ENCODE peak calls at places on chromosome 10, in eight cellular contexts. Q is HCT116, K is transverse colon, M is fibroblast of pulmonary artery, F is breast epithelium, E is AG04450, N is fibroblast of lung, G is left ventricle myocardium inferior. L is an unnamed sample.

GRCh38 chr10:113663142-113663541 is 699 bp downstream of the NRAP start:
- DNase-seq in Q (no peak), K (no peak), M (no peak), F (no peak), E (no peak), N (no peak), G (no peak), L (no peak)

GRCh38 chr10:132514841-132515521 is 22.6 kb upstream of the INPP5A start:
- DNase-seq in Q (no peak), K (no peak), M (no peak), F (no peak), E (no peak), N (no peak), G (no peak), L (no peak)

GRCh38 chr10:69213601-69214311 is 6.4 kb upstream of the HKDC1 start:
- DNase-seq in Q (no peak), K (no peak), M (no peak), F (no peak), E (no peak), N (peak; percentile 65), G (no peak), L (no peak)

GRCh38 chr10:14259696-14260595 is 70.8 kb downstream of the FRMD4A start:
- DNase-seq in Q (no peak), K (no peak), M (no peak), F (no peak), E (no peak), N (peak; percentile 71), G (no peak), L (peak; percentile 49)

GRCh38 chr10:132059760-132060508 is 5.8 kb upstream of the JAKMIP3 start:
- DNase-seq in Q (no peak), K (no peak), M (no peak), F (no peak), E (no peak), N (no peak), G (no peak), L (no peak)

GRCh38 chr10:131090761-131091661 is 220.5 kb downstream of the TCERG1L start:
- DNase-seq in Q (no peak), K (no peak), M (no peak), F (no peak), E (no peak), N (no peak), G (no peak), L (no peak)

GRCh38 chr10:5534880-5535856 is 10.4 kb downstream of the CALML3 start:
- DNase-seq in Q (no peak), K (no peak), M (peak; percentile 92), F (no peak), E (peak; percentile 49), N (peak; percentile 95), G (no peak), L (peak; percentile 93)

GRCh38 chr10:43979551-43979950 is 330.9 kb upstream of the ZNF32 start:
- DNase-seq in Q (no peak), K (no peak), M (no peak), F (no peak), E (no peak), N (no peak), G (no peak), L (no peak)

GRCh38 chr10:18195060-18195799 is 55.0 kb downstream of the CACNB2 start:
- DNase-seq in Q (no peak), K (peak; percentile 24), M (no peak), F (no peak), E (peak; percentile 37), N (peak; percentile 37), G (no peak), L (peak; percentile 24)

GRCh38 chr10:116771101-116771705 is 28.8 kb upstream of the HSPA12A start:
- DNase-seq in Q (no peak), K (peak; percentile 32), M (peak; percentile 95), F (peak; percentile 34), E (peak; percentile 76), N (peak; percentile 87), G (peak; percentile 67), L (peak; percentile 95)

GRCh38 chr10:104806791-104807190 is 165.7 kb downstream of the SORCS3 start:
- DNase-seq in Q (no peak), K (no peak), M (no peak), F (no peak), E (no peak), N (no peak), G (no peak), L (no peak)

GRCh38 chr10:113099431-113100298 is 149.6 kb downstream of the TCF7L2 start:
- DNase-seq in Q (no peak), K (no peak), M (peak; percentile 68), F (no peak), E (no peak), N (peak; percentile 55), G (no peak), L (peak; percentile 40)

GRCh38 chr10:61188691-61189090 is 244.7 kb upstream of the RHOBTB1 start:
- DNase-seq in Q (no peak), K (no peak), M (no peak), F (no peak), E (no peak), N (no peak), G (no peak), L (peak; percentile 67)

GRCh38 chr10:71161429-71161828 is 50.9 kb upstream of the UNC5B start:
- DNase-seq in Q (no peak), K (no peak), M (peak; percentile 4), F (no peak), E (no peak), N (no peak), G (no peak), L (no peak)

GRCh38 chr10:48655426-48656240 is 29.0 kb upstream of the WDFY4 start:
- DNase-seq in Q (no peak), K (peak; percentile 69), M (peak; percentile 59), F (peak; percentile 39), E (no peak), N (peak; percentile 66), G (peak; percentile 76), L (peak; percentile 55)

GRCh38 chr10:34717429-34717828 is 97.7 kb downstream of the PARD3 start:
- DNase-seq in Q (no peak), K (no peak), M (no peak), F (no peak), E (no peak), N (no peak), G (no peak), L (no peak)

GRCh38 chr10:107733731-107734130 is 569.2 kb upstream of the SORCS1 start:
- DNase-seq in Q (no peak), K (no peak), M (no peak), F (no peak), E (no peak), N (no peak), G (no peak), L (no peak)

GRCh38 chr10:86348321-86349210 is 18.0 kb downstream of the GRID1 start:
- DNase-seq in Q (no peak), K (no peak), M (peak; percentile 10), F (no peak), E (no peak), N (no peak), G (no peak), L (no peak)

GRCh38 chr10:58477122-58477521 is 35.5 kb upstream of the BICC1 start:
- DNase-seq in Q (no peak), K (no peak), M (peak; percentile 93), F (no peak), E (no peak), N (peak; percentile 37), G (peak; percentile 45), L (no peak)

GRCh38 chr10:29163746-29164145 is 125.1 kb upstream of the LYZL1 start:
- DNase-seq in Q (no peak), K (no peak), M (peak; percentile 65), F (no peak), E (peak; percentile 10), N (no peak), G (no peak), L (peak; percentile 70)

GRCh38 chr10:74117738-74118137 is 32.9 kb downstream of the AP3M1 start:
- DNase-seq in Q (no peak), K (no peak), M (no peak), F (no peak), E (no peak), N (no peak), G (no peak), L (no peak)

GRCh38 chr10:92267343-92267742 is 23.5 kb downstream of the CPEB3 start:
- DNase-seq in Q (no peak), K (no peak), M (no peak), F (no peak), E (no peak), N (no peak), G (no peak), L (peak; percentile 4)

GRCh38 chr10:95451568-95452524 is 109.3 kb downstream of the SORBS1 start:
- DNase-seq in Q (no peak), K (no peak), M (no peak), F (no peak), E (no peak), N (no peak), G (no peak), L (no peak)
- H3K4me3 ChIP-seq in Q (no peak overlapping the region), K (no peak overlapping the region), M (no peak overlapping the region), F (no peak overlapping the region), E (no peak overlapping the region), N (no peak overlapping the region), G (peak overlapping the region; percentile 0), L (no peak overlapping the region)

GRCh38 chr10:97903128-97904025 is 53.7 kb downstream of the GOLGA7B start:
- DNase-seq in Q (no peak), K (no peak), M (no peak), F (no peak), E (no peak), N (no peak), G (no peak), L (no peak)
- TF ChIP-seq CTCF in Q (no peak), K (no peak), M (no peak), F (no peak), E (no peak), N (no peak), G (peak; percentile 13), L (no peak)

DNA sequence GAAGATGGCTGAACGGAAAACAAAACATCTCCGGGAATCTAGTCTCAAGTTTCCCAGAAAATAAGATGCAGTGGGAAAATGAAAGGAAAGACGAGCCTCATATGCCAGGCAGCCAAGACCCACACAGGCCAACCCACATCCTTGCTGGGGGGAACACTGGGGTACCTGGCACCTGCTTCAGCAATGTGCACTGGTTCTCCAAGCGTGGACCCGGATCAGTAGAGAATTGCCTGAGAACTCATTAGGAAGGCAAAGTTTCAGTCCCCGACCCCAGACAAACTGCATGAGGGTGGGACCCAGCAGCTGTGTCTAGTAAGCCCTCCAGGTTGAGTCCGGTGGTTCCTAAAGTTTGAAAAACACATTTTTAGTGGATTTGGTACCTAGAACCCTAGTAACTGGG is 18.4 kb downstream of the FAM53B start:
- DNase-seq in Q (no peak), K (no peak), M (no peak), F (no peak), E (no peak), N (no peak), G (no peak), L (no peak)
- H3K4me3 ChIP-seq in Q (no peak overlapping the region), K (no peak overlapping the region), M (no peak overlapping the region), F (no peak overlapping the region), E (no peak overlapping the region), N (no peak overlapping the region), G (no peak overlapping the region), L (no peak overlapping the region)

GRCh38 chr10:81116201-81116600 is 578.5 kb downstream of the SH2D4B start:
- DNase-seq in Q (no peak), K (no peak), M (no peak), F (no peak), E (no peak), N (no peak), G (no peak), L (no peak)

DNA sequence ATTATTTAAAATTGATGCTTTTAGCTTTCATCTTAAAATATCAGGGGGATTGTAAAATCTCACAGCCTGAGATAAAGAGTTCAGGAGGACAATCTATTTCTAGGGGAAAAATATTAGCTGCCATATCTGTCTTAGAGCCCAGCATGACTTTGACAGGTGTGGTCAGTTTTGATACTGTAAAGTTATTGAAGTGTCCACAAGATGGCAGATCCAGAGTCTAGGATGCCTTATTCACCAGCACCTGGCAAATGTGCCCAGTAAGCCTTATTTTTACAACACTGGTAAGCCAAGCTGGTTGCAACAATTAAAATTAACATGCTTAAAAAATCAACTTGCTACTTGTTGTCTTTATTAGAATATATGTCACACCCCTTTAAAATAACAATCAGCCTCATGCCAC is 579.3 kb downstream of the SH2D4B start:
- DNase-seq in Q (no peak), K (no peak), M (no peak), F (no peak), E (no peak), N (no peak), G (no peak), L (no peak)
- TF ChIP-seq CTCF in Q (no peak), K (no peak), M (no peak), F (no peak), E (no peak), N (no peak), G (no peak), L (no peak)